ENCODE peak calls at places on chromosomes 5 and 9, in six cellular contexts. O, M, C, N, A and W are unnamed samples.

GRCh38 chr9:113963017-113963620 is 87.0 kb downstream of the ZNF618 start:
- DNase-seq in O (peak; percentile 64), M (peak; percentile 69), C (no peak), N (no peak), A (no peak), W (peak; percentile 39)

GRCh38 chr9:101131326-101131725 is 102.8 kb downstream of the PLPPR1 start:
- DNase-seq in O (no peak), M (no peak), C (no peak), N (no peak), A (no peak), W (no peak)

GRCh38 chr5:151949909-151950308 is 25.3 kb upstream of the GLRA1 start:
- DNase-seq in O (no peak), M (no peak), C (no peak), N (no peak), A (peak; percentile 60), W (no peak)

GRCh38 chr9:125601986-125602385 is 105.0 kb downstream of the MAPKAP1 start:
- DNase-seq in O (no peak), M (no peak), C (no peak), N (no peak), A (no peak), W (no peak)

GRCh38 chr5:107067391-107067790 is 603.3 kb downstream of the EFNA5 start:
- DNase-seq in O (peak; percentile 16), M (peak; percentile 57), C (peak; percentile 38), N (no peak), A (no peak), W (no peak)

GRCh38 chr9:35489313-35490154 is at the start of gene RUSC2:
- DNase-seq in O (peak; percentile 96), M (peak; percentile 94), C (peak; percentile 91), N (no peak), A (peak; percentile 94), W (peak; percentile 56)

GRCh38 chr5:146667633-146668032 is 151.6 kb upstream of the GPR151 start:
- DNase-seq in O (peak; percentile 29), M (no peak), C (no peak), N (no peak), A (no peak), W (no peak)

GRCh38 chr5:160427607-160428006 is 6.0 kb downstream of the PTTG1 start:
- DNase-seq in O (no peak), M (no peak), C (no peak), N (no peak), A (no peak), W (no peak)

GRCh38 chr5:21236104-21236503 is 1248.1 kb upstream of the CDH18 start:
- DNase-seq in O (no peak), M (no peak), C (no peak), N (no peak), A (no peak), W (no peak)

GRCh38 chr9:114238919-114239879 is 83.7 kb upstream of the ORM1 start:
- DNase-seq in O (no peak), M (peak; percentile 81), C (peak; percentile 66), N (peak; percentile 11), A (no peak), W (peak; percentile 42)

GRCh38 chr9:99299214-99300102 is 77.4 kb downstream of the SEC61B start:
- DNase-seq in O (peak; percentile 74), M (no peak), C (no peak), N (no peak), A (peak; percentile 88), W (no peak)

GRCh38 chr5:154223320-154223719 is 32.8 kb downstream of the GALNT10 start:
- DNase-seq in O (no peak), M (no peak), C (no peak), N (no peak), A (no peak), W (no peak)

GRCh38 chr5:93926831-93927600 is 185.6 kb upstream of the POU5F2 start:
- DNase-seq in O (peak; percentile 21), M (no peak), C (no peak), N (no peak), A (no peak), W (no peak)

GRCh38 chr9:36112516-36112915 is 24.0 kb upstream of the GLIPR2 start:
- DNase-seq in O (no peak), M (no peak), C (no peak), N (no peak), A (no peak), W (no peak)

GRCh38 chr9:113999256-114000062 is 78.6 kb downstream of the AMBP start:
- DNase-seq in O (no peak), M (no peak), C (no peak), N (no peak), A (peak; percentile 79), W (no peak)

GRCh38 chr9:35698231-35698630 is 8.5 kb upstream of the TPM2 start:
- DNase-seq in O (no peak), M (no peak), C (peak; percentile 22), N (no peak), A (no peak), W (no peak)

GRCh38 chr9:135023389-135023788 is 64.1 kb upstream of the OLFM1 start:
- DNase-seq in O (peak; percentile 22), M (no peak), C (no peak), N (no peak), A (no peak), W (no peak)

GRCh38 chr9:8053501-8053900 is 253.9 kb upstream of the DMAC1 start:
- DNase-seq in O (no peak), M (peak; percentile 21), C (no peak), N (no peak), A (no peak), W (no peak)

GRCh38 chr5:177367981-177368960 is 10.5 kb downstream of the RGS14 start:
- DNase-seq in O (no peak), M (no peak), C (no peak), N (peak; percentile 33), A (no peak), W (no peak)

GRCh38 chr5:177369913-177370487 is 12.3 kb downstream of the RGS14 start:
- DNase-seq in O (no peak), M (no peak), C (no peak), N (peak; percentile 9), A (no peak), W (no peak)

GRCh38 chr5:177370488-177371119 is 12.9 kb downstream of the RGS14 start:
- DNase-seq in O (peak; percentile 86), M (peak; percentile 91), C (peak; percentile 86), N (peak; percentile 81), A (no peak), W (no peak)

GRCh38 chr5:177371120-177371537 is 13.1 kb upstream of the SLC34A1 start:
- DNase-seq in O (no peak), M (no peak), C (no peak), N (no peak), A (no peak), W (no peak)

DNA sequence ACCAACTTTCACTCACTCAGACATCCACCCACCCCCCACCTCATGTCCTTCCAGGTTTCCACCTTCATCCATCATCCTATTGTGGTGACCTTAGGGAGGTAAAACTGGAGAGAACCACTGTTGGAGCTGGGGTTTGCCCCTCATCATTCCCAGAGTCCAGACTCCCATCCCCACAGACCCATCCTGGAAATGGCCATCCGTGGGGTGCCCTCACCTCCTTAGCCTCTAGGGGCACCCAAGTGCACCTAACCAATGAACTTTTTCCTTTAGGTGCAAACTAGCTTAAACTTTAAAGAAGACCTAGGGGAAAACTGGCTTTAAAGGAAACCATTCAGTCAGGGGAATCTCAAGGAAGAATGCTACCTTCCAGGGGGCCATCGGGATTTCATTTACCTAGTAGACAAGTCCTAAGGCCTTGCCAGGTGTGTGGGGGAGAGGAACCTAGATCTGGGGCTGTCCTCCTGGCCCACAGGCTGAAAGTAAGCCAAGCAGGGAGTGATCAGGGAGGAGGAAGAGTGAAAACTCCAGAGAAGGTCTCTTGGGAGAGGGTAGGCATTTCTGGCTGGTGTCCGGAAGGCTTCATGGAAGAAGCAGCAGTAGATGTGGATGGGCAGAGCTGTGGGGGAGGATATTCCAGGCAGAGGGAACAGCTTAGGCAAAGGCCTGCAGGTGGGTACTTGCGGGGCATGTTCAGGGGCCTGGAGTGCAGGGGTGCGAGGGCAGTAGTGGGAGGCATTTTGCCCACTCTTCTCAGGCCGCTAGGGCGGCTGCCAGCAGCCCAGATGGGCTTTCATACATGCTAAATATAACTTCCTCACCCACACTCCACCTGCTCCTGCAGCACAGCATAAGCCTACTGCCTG is 11.6 kb downstream of the RGS14 start:
- DNase-seq in O (peak; percentile 41), M (no peak), C (no peak), N (peak; percentile 33), A (no peak), W (no peak)
- H3K4me3 ChIP-seq in O (no peak overlapping the region), M (no peak overlapping the region), C (no peak overlapping the region), N (no peak overlapping the region), A (no peak overlapping the region), W (no peak overlapping the region)

DNA sequence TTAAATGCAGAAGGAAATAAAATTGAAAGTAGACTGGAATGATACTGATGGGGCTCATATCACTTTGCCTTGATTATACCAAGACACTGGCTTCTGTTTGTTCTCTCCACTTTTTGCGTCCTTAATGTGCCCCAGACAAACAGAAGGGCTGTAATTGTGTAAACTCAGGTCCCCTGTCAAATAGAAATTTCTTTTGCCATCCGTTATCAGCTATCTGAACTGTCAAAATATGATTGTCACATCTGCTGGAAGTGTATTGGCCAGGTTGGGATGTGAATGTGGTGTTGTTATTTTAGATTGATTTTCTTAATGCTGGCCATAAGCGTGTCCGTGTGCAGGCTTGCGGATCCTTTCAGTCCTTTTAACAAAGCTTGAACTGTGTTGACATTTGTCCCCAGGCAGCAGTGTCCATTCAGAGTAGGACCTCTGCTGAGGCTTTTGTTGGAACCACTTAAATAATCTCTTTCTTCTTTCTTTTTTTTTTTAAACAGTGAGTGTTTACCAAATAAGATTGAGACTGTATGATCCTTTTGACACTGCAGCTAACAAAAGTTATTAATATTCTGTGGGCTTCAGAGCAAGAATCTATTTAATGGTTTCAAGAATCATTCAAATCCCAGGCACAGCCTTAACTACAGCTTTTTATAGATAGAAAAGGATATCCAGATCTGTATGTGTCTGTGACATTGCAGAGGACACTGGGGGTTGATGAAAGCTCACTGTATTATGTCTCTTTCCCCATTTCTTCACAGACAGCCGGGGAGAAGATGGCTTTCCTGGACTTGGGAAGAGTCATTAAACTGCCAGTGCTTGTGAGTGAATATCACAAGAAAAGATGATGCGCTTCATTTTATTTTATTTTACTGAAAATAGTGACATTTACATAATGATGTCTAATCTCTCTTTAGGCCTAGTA is 171.7 kb downstream of the ZNF608 start:
- DNase-seq in O (no peak), M (no peak), C (no peak), N (no peak), A (no peak), W (no peak)
- H3K4me3 ChIP-seq in O (no peak overlapping the region), M (no peak overlapping the region), C (no peak overlapping the region), N (no peak overlapping the region), A (no peak overlapping the region), W (no peak overlapping the region)

DNA sequence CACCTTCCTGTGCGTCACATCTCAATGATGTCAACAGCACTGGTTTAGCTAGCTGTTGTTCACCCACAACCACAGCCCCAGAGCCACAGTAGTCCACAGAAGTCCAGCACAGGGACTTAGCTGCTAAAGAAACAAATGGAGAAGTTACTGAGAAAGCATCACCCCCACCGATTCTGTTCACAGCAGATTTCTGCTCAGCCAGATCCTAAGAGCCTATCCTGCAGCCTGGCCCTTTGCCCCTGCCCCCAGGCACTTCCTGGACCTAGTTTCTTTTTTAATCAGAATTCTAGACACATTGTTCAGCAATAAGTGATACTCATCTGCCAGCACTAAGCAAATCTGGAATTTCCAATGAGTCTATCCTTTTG is 7.4 kb downstream of the B4GALT1 start:
- DNase-seq in O (peak; percentile 74), M (peak; percentile 85), C (peak; percentile 64), N (peak; percentile 88), A (no peak), W (no peak)
- H3K4me3 ChIP-seq in O (peak overlapping the region; percentile 68), M (no peak overlapping the region), C (peak overlapping the region; percentile 17), N (peak overlapping the region; percentile 30), A (no peak overlapping the region), W (no peak overlapping the region)

DNA sequence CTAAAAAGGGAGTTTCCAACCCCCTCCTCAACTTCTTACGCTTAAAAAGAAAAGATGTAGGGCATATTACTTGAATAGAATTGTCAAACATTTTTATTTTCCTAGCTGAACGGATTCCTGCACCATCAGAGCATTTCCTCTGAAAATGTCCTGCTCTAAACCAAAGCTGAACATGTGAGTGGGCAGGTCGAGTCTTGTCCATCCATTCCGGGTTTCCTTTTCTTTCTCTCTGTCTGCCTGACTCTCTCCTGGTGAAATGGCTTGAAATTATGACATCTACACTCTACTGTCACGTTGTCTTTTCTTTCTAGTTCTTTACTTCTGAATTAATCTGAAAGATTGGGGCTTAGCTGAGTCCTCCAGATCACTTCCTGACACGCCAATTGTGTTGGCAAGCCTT is 39.2 kb upstream of the PTPN3 start:
- DNase-seq in O (no peak), M (no peak), C (no peak), N (no peak), A (no peak), W (no peak)
- H3K4me3 ChIP-seq in O (no peak overlapping the region), M (no peak overlapping the region), C (no peak overlapping the region), N (no peak overlapping the region), A (no peak overlapping the region), W (no peak overlapping the region)